ENCODE peak calls at places on chromosomes 12 and 14, in four cellular contexts. Y is CD4-positive, alpha-beta T cell; D is choroid plexus epithelial cell; U is pancreas. S is an unnamed sample.

GRCh38 chr12:111870216-111870615 is 28.2 kb downstream of the MAPKAPK5 start:
- DNase-seq in U (no peak), D (no peak), Y (no peak), S (no peak)

GRCh38 chr14:44353805-44354204 is 153.3 kb downstream of the FSCB start:
- DNase-seq in U (no peak), D (no peak), Y (no peak), S (no peak)

GRCh38 chr12:93813972-93814821 is 137.0 kb downstream of the CRADD start:
- DNase-seq in D (peak), U (peak), Y (no peak), S (no peak)

GRCh38 chr12:43099691-43100163 is 452.3 kb downstream of the ADAMTS20 start:
- DNase-seq in D (peak), Y (no peak), U (no peak), S (no peak)

GRCh38 chr12:21502872-21503271 is 1.3 kb downstream of the GOLT1B start:
- DNase-seq in Y (no peak), U (no peak), D (no peak), S (no peak)

GRCh38 chr12:54125950-54126695 is 62.7 kb downstream of the SMUG1 start:
- DNase-seq in Y (peak), U (peak), D (no peak), S (peak)

GRCh38 chr14:37429618-37430017 is 165.4 kb downstream of the FOXA1 start:
- DNase-seq in U (no peak), D (no peak), Y (no peak), S (no peak)

GRCh38 chr12:1523558-1524050 is 70.8 kb downstream of the FBXL14 start:
- DNase-seq in U (no peak), D (no peak), Y (no peak), S (no peak)

GRCh38 chr12:70260610-70261009 is 17.4 kb downstream of the CNOT2 start:
- DNase-seq in U (no peak), Y (no peak), D (no peak), S (no peak)

GRCh38 chr12:50986961-50987737 is 34.8 kb downstream of the HIGD1C start:
- DNase-seq in U (no peak), D (peak), Y (no peak), S (no peak)

GRCh38 chr14:50062438-50063039 is 53.8 kb downstream of the VCPKMT start:
- DNase-seq in D (peak), Y (peak), U (no peak), S (no peak)

GRCh38 chr14:32426028-32426427 is 96.9 kb downstream of the AKAP6 start:
- DNase-seq in U (no peak), Y (no peak), D (no peak), S (no peak)

GRCh38 chr12:52633383-52633782 is 15.0 kb upstream of the KRT73 start:
- DNase-seq in D (no peak), Y (no peak), U (no peak), S (no peak)

GRCh38 chr12:107318804-107319535 is 225.6 kb upstream of the CRY1 start:
- DNase-seq in D (peak), U (no peak), Y (peak), S (no peak)

GRCh38 chr12:70550180-70550577 is 87.0 kb downstream of the PTPRB start:
- DNase-seq in D (no peak), Y (no peak), U (no peak), S (no peak)

GRCh38 chr14:99945732-99946651 is 119.2 kb upstream of the EVL start:
- DNase-seq in U (no peak), Y (no peak), D (no peak), S (no peak)

GRCh38 chr14:99389171-99389826 is 91.4 kb downstream of the SETD3 start:
- DNase-seq in D (peak), Y (peak), U (peak), S (peak)

GRCh38 chr12:31859232-31859977 is 99.8 kb upstream of the RESF1 start:
- DNase-seq in Y (no peak), U (no peak), D (no peak), S (no peak)

GRCh38 chr12:104600790-104601739 is 144.3 kb downstream of the CHST11 start:
- DNase-seq in Y (no peak), U (no peak), D (peak), S (no peak)

GRCh38 chr14:104659764-104660523 is 29.5 kb upstream of the INF2 start:
- DNase-seq in D (no peak), U (no peak), Y (no peak), S (no peak)

GRCh38 chr12:124388679-124389536 is 94.0 kb downstream of the RFLNA start:
- DNase-seq in U (peak), Y (peak), D (peak), S (no peak)

GRCh38 chr12:116559330-116560080 is at the start of gene MAP1LC3B2:
- DNase-seq in D (peak), U (peak), Y (peak), S (no peak)

GRCh38 chr12:100651108-100651507 is 77.6 kb downstream of the GAS2L3 start:
- DNase-seq in U (no peak), Y (no peak), D (no peak), S (no peak)

GRCh38 chr14:63426838-63427237 is 108.1 kb upstream of the GPHB5 start:
- DNase-seq in U (no peak), Y (no peak), D (no peak), S (no peak)

GRCh38 chr12:77058740-77059139 is 6.6 kb downstream of the E2F7 start:
- DNase-seq in Y (no peak), D (peak), U (no peak), S (no peak)

GRCh38 chr14:55180434-55180833 is 11.0 kb downstream of the DLGAP5 start:
- DNase-seq in U (no peak), D (peak), Y (no peak), S (no peak)

GRCh38 chr14:75234173-75234855 is 44.3 kb upstream of the FOS start:
- DNase-seq in Y (no peak), U (no peak), D (peak), S (no peak)

GRCh38 chr14:78157855-78158436 is 12.2 kb upstream of the NRXN3 start:
- DNase-seq in D (peak), U (no peak), Y (no peak), S (no peak)

GRCh38 chr12:95700316-95700785 is 90.2 kb downstream of the NTN4 start:
- DNase-seq in U (no peak), D (peak), Y (no peak), S (no peak)

GRCh38 chr12:538731-539539 is 79.2 kb downstream of the B4GALNT3 start:
- DNase-seq in D (peak), U (peak), Y (no peak), S (no peak)

GRCh38 chr14:61965030-61965745 is 203.0 kb downstream of the SNAPC1 start:
- DNase-seq in U (no peak), D (peak), Y (no peak), S (no peak)

GRCh38 chr12:53978477-53979356 is 4.0 kb upstream of the HOTAIR start:
- DNase-seq in U (no peak), D (no peak), Y (no peak), S (no peak)

GRCh38 chr12:106753526-106753925 is 21.0 kb upstream of the RIC8B start:
- DNase-seq in U (no peak), Y (no peak), D (no peak), S (no peak)

GRCh38 chr14:33556382-33557121 is 394.3 kb downstream of the EGLN3 start:
- DNase-seq in U (no peak), Y (no peak), D (peak), S (no peak)

GRCh38 chr12:132194056-132194455 is 49.8 kb downstream of the NOC4L start:
- DNase-seq in Y (no peak), U (no peak), D (peak), S (no peak)

GRCh38 chr12:64273527-64274403 is 51.7 kb upstream of the KICS2 start:
- DNase-seq in U (no peak), Y (no peak), D (peak), S (no peak)

GRCh38 chr12:132635076-132635955 is 16.7 kb downstream of the P2RX2 start:
- DNase-seq in Y (no peak), U (no peak), D (no peak), S (no peak)

GRCh38 chr14:68473794-68474193 is 319.1 kb downstream of the ZFP36L1 start:
- DNase-seq in Y (no peak), D (peak), U (peak), S (no peak)

GRCh38 chr12:32179011-32179395 is 72.4 kb downstream of the BICD1 start:
- DNase-seq in Y (no peak), U (no peak), D (no peak), S (no peak)

DNA sequence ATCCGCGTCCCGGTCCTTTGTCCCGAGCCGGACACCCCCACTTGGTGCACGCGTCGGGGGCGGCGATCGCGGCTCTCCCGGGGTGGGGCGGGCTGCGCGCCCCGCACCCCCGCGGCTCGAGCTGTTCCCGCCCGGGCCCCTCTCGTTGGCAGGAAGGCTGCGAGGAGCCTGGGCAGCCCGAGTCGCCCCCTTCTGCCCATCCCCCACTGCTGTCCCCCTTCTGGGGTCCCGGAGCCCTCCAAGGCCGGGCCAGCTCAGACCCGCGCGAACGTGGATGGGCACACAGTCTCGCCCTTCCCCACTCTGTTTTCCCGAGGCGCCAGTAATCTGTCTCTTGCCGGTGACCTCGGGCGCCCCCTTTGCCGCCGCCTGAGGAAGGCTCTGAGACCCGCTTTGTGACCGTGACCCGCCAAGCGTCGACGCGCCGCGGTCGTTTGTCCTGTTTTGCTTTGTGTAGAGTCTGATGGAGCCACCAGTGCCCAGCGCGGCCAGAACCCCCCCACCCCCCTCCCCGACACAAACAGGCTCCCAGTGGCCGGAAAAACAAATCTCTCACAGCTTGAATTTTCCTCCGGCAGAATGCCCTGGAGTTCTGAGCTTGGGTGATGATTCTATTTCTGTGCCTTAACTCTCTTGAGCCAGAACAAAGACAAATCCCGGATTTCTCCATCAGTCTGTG is 610 bp downstream of the C14orf132 start:
- DNase-seq in D (peak), U (peak), Y (no peak), S (no peak)
- TF ChIP-seq CTCF in D (peak), U (no peak), Y (peak), S (peak)

GRCh38 chr14:58749066-58749669 is 111.4 kb downstream of the DACT1 start:
- DNase-seq in U (no peak), Y (no peak), D (peak), S (no peak)
- TF ChIP-seq CTCF in U (no peak), Y (no peak), D (no peak), S (no peak)

DNA sequence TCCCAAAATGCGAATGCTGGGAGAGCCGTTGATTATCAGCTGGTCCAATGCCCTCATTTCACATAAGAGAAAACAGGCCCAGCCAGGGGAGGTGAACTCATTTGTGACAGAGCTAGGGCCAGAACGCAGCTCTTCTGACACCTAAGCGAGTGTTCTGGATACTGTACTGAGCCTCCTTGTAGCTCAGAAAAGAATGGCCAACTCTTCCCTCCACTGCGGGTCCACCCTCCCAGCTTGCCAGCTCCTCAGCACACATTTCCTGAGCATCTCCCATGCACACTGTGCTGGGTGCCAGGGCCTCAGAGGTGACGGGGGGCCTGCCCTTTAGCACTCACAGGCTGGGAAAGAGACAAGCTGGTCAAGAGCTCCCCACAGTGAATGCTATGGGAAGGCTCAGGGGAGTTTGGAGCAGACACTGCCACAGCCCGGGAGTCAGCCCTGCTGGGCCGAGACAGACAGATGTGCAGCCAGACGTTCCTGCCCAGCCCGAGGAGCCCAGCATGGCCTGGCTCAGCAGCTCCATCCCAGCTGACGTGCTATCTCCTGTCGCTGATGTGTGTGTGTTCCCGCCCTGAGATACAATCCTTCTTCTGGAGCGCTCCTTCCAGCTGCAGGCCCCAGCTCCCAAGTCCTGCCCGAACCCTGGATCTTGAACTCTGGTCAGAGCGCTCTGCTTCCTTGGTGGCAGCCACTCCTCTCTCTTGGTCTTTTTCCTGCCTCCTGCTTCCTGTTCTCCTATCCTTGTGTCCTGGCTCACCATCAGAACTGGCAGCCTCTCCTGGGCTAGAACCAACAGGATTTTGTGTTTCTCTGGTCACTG is 3.6 kb downstream of the CMTM5 start:
- DNase-seq in D (no peak), Y (no peak), U (no peak), S (no peak)
- TF ChIP-seq CTCF in D (no peak), Y (peak), U (no peak), S (no peak)

GRCh38 chr12:130098301-130099005 is 63.8 kb upstream of the FZD10 start:
- DNase-seq in D (no peak), Y (no peak), U (no peak), S (no peak)
- TF ChIP-seq CTCF in D (no peak), Y (no peak), U (no peak), S (no peak)

DNA sequence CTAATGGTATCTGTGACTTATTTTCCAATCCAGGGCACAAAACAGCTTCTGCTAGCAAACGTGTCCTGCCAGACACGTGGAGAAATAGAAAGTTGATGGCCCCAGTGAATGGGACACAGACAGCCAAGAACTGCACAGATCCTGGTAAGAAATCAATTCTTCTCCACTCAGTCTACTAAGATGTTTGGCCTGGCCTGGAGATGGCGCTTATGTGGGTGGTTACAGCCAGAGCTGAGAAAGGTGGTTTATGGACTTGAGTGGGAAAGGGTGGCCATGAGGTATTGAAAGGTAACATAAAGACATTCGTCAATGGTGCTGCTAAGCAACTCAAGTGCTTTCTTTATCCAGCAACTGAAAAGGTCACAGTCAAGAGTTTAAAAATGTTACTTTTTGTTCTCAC is 2.9 kb downstream of the SLC24A4 start:
- DNase-seq in U (no peak), D (peak), Y (no peak), S (no peak)
- TF ChIP-seq CTCF in U (no peak), D (peak), Y (no peak), S (no peak)